ENCODE peak calls at places on chromosomes 16 and 17, in seven cellular contexts. One of them, this sample, is unnamed.

GRCh38 chr16:48611329-48612137 is 1.6 kb upstream of the N4BP1 start:
- DNase-seq in H9: peak
- DNase-seq in RWPE1: peak
- DNase-seq in sigmoid colon: no peak
- DNase-seq in stomach: peak
- DNase-seq in neural progenitor cell: no peak
- DNase-seq in AG04450: no peak
- DNase-seq in this sample: no peak

GRCh38 chr16:12027091-12027490 is 50.6 kb downstream of the SNX29 start:
- DNase-seq in sigmoid colon: no peak
- DNase-seq in AG04450: no peak
- DNase-seq in neural progenitor cell: no peak
- DNase-seq in H9: peak
- DNase-seq in stomach: no peak
- DNase-seq in RWPE1: peak
- DNase-seq in this sample: no peak

GRCh38 chr17:81231121-81231645 is 7.7 kb downstream of the TEPSIN start:
- DNase-seq in RWPE1: no peak
- DNase-seq in AG04450: no peak
- DNase-seq in stomach: no peak
- DNase-seq in sigmoid colon: no peak
- DNase-seq in H9: no peak
- DNase-seq in neural progenitor cell: no peak
- DNase-seq in this sample: no peak

GRCh38 chr17:15290605-15291004 is 25.5 kb upstream of the PMP22 start:
- DNase-seq in H9: no peak
- DNase-seq in sigmoid colon: no peak
- DNase-seq in RWPE1: no peak
- DNase-seq in stomach: no peak
- DNase-seq in neural progenitor cell: no peak
- DNase-seq in AG04450: no peak
- DNase-seq in this sample: no peak

GRCh38 chr16:566475-567361 is at the start of gene NHLRC4:
- DNase-seq in sigmoid colon: peak
- DNase-seq in H9: peak
- DNase-seq in neural progenitor cell: peak
- DNase-seq in RWPE1: peak
- DNase-seq in stomach: peak
- DNase-seq in AG04450: no peak
- DNase-seq in this sample: no peak

GRCh38 chr16:17827313-17827712 is 356.6 kb upstream of the XYLT1 start:
- DNase-seq in AG04450: no peak
- DNase-seq in sigmoid colon: no peak
- DNase-seq in RWPE1: no peak
- DNase-seq in stomach: no peak
- DNase-seq in H9: no peak
- DNase-seq in neural progenitor cell: no peak
- DNase-seq in this sample: no peak

GRCh38 chr17:1137465-1137894 is 42.3 kb downstream of the ABR start:
- DNase-seq in RWPE1: peak
- DNase-seq in H9: no peak
- DNase-seq in stomach: no peak
- DNase-seq in sigmoid colon: no peak
- DNase-seq in AG04450: no peak
- DNase-seq in neural progenitor cell: no peak
- DNase-seq in this sample: no peak

GRCh38 chr17:36760425-36760824 is 159.0 kb downstream of the MRM1 start:
- DNase-seq in RWPE1: no peak
- DNase-seq in AG04450: no peak
- DNase-seq in stomach: no peak
- DNase-seq in sigmoid colon: no peak
- DNase-seq in H9: no peak
- DNase-seq in neural progenitor cell: no peak
- DNase-seq in this sample: no peak

GRCh38 chr17:77054926-77055325 is 85.8 kb upstream of the SEC14L1 start:
- DNase-seq in AG04450: no peak
- DNase-seq in RWPE1: no peak
- DNase-seq in neural progenitor cell: peak
- DNase-seq in sigmoid colon: no peak
- DNase-seq in stomach: no peak
- DNase-seq in H9: peak
- DNase-seq in this sample: no peak

GRCh38 chr16:52090080-52090479 is 456.9 kb downstream of the TOX3 start:
- DNase-seq in AG04450: no peak
- DNase-seq in neural progenitor cell: no peak
- DNase-seq in sigmoid colon: no peak
- DNase-seq in stomach: no peak
- DNase-seq in RWPE1: peak
- DNase-seq in H9: no peak
- DNase-seq in this sample: no peak

DNA sequence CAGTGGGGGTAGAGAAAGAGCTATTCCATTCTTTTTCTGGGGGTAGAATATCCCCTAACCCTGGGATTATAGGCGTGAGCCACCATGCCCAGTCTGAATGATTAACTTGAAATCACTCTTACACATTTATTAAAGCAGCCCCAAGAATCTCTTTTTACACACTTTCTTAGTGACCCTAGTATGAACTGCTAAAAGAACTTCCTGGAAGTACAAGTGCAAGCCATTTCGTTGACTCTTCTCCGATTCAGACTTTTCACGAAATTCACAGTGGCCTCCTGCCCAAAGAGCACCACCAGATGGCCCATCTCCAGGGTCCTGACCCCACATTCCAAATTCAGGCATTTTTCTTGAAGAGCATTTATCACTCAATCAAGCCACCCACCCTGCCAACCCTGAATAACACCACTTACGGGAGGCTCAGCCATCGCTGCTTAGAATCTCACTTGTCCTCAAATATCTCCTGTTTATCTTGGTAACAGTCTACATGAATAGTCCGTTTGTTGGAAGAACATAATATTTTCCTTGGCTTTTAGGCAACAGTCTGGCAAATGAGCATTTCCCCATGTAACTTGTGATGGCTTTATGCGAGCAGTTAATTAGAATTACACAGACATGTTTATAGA is 28.0 kb downstream of the ZNF423 start:
- DNase-seq in H9: no peak
- DNase-seq in AG04450: no peak
- DNase-seq in neural progenitor cell: no peak
- DNase-seq in stomach: no peak
- DNase-seq in sigmoid colon: no peak
- DNase-seq in RWPE1: no peak
- DNase-seq in this sample: no peak
- H3K27ac ChIP-seq in H9: no peak
- H3K27ac ChIP-seq in AG04450: no peak
- H3K27ac ChIP-seq in neural progenitor cell: no peak
- H3K27ac ChIP-seq in stomach: peak
- H3K27ac ChIP-seq in sigmoid colon: peak
- H3K27ac ChIP-seq in RWPE1: no peak
- H3K27ac ChIP-seq in this sample: no peak

DNA sequence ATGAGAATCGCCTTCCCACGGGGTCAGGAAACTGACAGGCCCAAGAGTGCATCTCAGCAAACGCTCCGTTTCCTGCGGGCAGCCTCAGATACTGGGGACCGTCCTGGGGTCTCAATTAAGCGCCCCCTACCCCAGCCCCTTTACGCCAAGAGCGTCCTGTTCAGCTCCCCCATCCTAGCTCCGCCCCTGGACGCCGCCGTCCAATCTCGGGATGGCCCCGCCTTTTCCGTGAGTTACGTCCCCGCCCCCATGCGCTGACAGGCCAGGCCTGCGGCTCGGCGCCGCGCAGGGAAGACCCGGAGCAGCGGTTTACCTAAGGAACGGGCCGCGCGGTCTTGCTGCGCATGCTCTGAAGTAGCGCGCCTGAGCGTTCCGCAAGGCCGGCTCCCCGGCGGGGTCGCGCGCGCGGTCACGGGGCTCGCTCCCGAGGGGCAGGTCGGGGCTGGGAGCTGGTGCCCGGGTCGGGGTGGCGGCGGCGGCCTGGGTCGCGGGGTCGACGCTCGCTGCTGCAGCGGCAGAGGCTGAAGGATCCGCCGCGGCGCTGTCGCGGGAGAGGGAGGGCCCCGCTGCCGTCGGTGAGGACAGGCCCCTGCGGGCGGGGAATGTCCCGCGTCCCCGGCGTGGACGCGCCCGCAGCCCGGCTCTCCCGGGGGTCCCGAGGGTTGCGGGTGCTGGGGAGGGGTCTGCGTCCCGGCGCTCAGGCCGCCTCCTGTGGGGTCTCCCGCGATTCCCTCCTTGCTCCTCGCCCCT is at the start of gene FLYWCH1:
- DNase-seq in sigmoid colon: peak
- DNase-seq in H9: peak
- DNase-seq in neural progenitor cell: peak
- DNase-seq in stomach: peak
- DNase-seq in RWPE1: peak
- DNase-seq in AG04450: peak
- DNase-seq in this sample: peak
- H3K27ac ChIP-seq in sigmoid colon: peak
- H3K27ac ChIP-seq in H9: no peak
- H3K27ac ChIP-seq in neural progenitor cell: no peak
- H3K27ac ChIP-seq in stomach: peak
- H3K27ac ChIP-seq in RWPE1: peak
- H3K27ac ChIP-seq in AG04450: peak
- H3K27ac ChIP-seq in this sample: peak

GRCh38 chr17:10767237-10767636 is 36.7 kb downstream of the TMEM238L start:
- DNase-seq in stomach: no peak
- DNase-seq in H9: no peak
- DNase-seq in neural progenitor cell: no peak
- DNase-seq in AG04450: no peak
- DNase-seq in RWPE1: no peak
- DNase-seq in sigmoid colon: no peak
- DNase-seq in this sample: no peak
- H3K27ac ChIP-seq in stomach: no peak
- H3K27ac ChIP-seq in H9: no peak
- H3K27ac ChIP-seq in neural progenitor cell: no peak
- H3K27ac ChIP-seq in AG04450: no peak
- H3K27ac ChIP-seq in RWPE1: no peak
- H3K27ac ChIP-seq in sigmoid colon: no peak
- H3K27ac ChIP-seq in this sample: no peak

GRCh38 chr17:46000292-46000691 is 1.2 kb downstream of the STH start:
- DNase-seq in neural progenitor cell: no peak
- DNase-seq in H9: no peak
- DNase-seq in sigmoid colon: no peak
- DNase-seq in AG04450: no peak
- DNase-seq in stomach: no peak
- DNase-seq in RWPE1: no peak
- DNase-seq in this sample: no peak
- H3K27ac ChIP-seq in neural progenitor cell: no peak
- H3K27ac ChIP-seq in H9: no peak
- H3K27ac ChIP-seq in sigmoid colon: no peak
- H3K27ac ChIP-seq in AG04450: no peak
- H3K27ac ChIP-seq in stomach: no peak
- H3K27ac ChIP-seq in RWPE1: no peak
- H3K27ac ChIP-seq in this sample: no peak

DNA sequence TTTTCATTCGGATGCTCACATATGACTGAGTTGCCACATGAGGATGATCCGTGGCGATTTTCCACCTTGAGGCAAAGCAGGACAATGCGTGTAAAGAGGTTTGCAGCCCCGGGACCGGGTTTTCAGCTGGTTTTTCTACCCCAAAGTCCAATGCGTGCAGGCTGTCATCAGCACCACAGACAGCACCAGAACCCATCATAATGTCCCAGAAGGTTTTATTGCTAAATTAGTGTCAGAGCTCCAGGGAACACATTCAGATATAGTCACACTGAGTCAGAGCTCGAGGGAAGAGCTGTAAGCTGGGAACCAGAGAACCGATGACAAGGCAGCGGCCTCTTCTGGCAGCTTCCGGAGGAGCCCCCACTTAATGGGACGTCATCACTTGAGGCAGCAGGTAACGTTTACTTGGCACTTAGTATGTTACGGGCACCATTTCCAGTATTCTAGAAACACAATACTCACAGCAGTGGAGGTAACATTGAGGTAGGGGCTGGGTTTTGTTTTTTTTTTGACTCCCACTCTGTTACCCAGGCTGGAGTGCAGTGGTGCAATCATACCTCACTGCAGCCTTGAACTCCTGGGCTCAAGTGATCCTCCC is 8.9 kb upstream of the NAGPA start:
- DNase-seq in AG04450: no peak
- DNase-seq in neural progenitor cell: peak
- DNase-seq in RWPE1: no peak
- DNase-seq in sigmoid colon: no peak
- DNase-seq in H9: no peak
- DNase-seq in stomach: no peak
- DNase-seq in this sample: no peak
- H3K27ac ChIP-seq in AG04450: no peak
- H3K27ac ChIP-seq in neural progenitor cell: no peak
- H3K27ac ChIP-seq in RWPE1: no peak
- H3K27ac ChIP-seq in sigmoid colon: no peak
- H3K27ac ChIP-seq in H9: no peak
- H3K27ac ChIP-seq in stomach: no peak
- H3K27ac ChIP-seq in this sample: no peak

DNA sequence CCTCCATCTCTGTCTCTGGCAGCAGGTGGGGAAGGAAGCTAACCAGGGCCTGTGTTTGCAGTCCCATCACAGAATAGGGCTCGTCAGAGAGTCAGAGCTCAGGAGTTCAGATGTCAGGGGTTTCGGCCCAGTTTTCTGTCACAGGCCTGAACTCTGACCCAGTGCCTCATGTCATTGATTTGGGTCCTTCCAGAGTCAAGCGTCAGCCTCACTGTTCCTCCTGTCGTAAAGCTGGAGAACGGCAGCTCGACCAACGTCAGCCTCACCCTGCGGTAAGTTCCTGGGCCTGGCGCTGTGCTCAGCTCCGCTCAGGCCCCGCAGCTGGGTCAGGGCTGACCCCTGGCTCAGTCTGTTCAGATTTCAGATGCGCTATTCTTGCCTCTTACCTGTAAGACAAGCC is 10.7 kb downstream of the CTNS start:
- DNase-seq in neural progenitor cell: no peak
- DNase-seq in H9: no peak
- DNase-seq in sigmoid colon: no peak
- DNase-seq in AG04450: no peak
- DNase-seq in RWPE1: no peak
- DNase-seq in stomach: no peak
- DNase-seq in this sample: no peak
- H3K27ac ChIP-seq in neural progenitor cell: no peak
- H3K27ac ChIP-seq in H9: no peak
- H3K27ac ChIP-seq in sigmoid colon: no peak
- H3K27ac ChIP-seq in AG04450: no peak
- H3K27ac ChIP-seq in RWPE1: peak
- H3K27ac ChIP-seq in stomach: no peak
- H3K27ac ChIP-seq in this sample: no peak